ENCODE peak calls at places on chromosomes 7 and 10, in seven cellular contexts. K is tibial nerve, M is body of pancreas, Q is endothelial cell of umbilical vein, X is suprapubic skin, Z is testis, H is breast epithelium. S is an unnamed sample. For H3K4me1, the result is how much of the 10 kb centered on the place peaks cover.

GRCh38 chr7:98040626-98041025 is 50.6 kb upstream of the OCM2 start:
- DNase-seq in Q (no peak), X (no peak), M (no peak), Z (no peak), K (no peak), H (no peak), S (no peak)

GRCh38 chr7:66047426-66047825 is 28.2 kb upstream of the ASL start:
- DNase-seq in H (no peak), X (no peak), Z (no peak), Q (no peak), M (peak), K (no peak), S (no peak)

GRCh38 chr7:39682042-39682441 is 58.7 kb downstream of the RALA start:
- DNase-seq in Q (no peak), X (no peak), K (no peak), Z (no peak), H (no peak), M (no peak), S (no peak)

GRCh38 chr10:6204341-6205191 is 1.8 kb downstream of the PFKFB3 start:
- DNase-seq in Q (peak), M (peak), H (peak), Z (peak), X (no peak), K (no peak), S (no peak)

GRCh38 chr7:100893318-100893895 is 2.3 kb downstream of the ACHE start:
- DNase-seq in K (no peak), X (no peak), Z (no peak), H (no peak), M (no peak), Q (no peak), S (no peak)

GRCh38 chr7:20219446-20220292 is 2.5 kb upstream of the MACC1 start:
- DNase-seq in M (peak), Z (peak), K (peak), X (peak), Q (peak), H (no peak), S (peak)

GRCh38 chr7:108211382-108212201 is 81.4 kb upstream of the LAMB4 start:
- DNase-seq in H (no peak), Q (peak), Z (no peak), X (no peak), K (no peak), M (peak), S (no peak)

GRCh38 chr7:143318661-143319060 is 2.8 kb downstream of the CLCN1 start:
- DNase-seq in Z (no peak), H (no peak), Q (no peak), K (peak), X (no peak), M (peak), S (no peak)

GRCh38 chr7:76333388-76334101 is 25.2 kb downstream of the YWHAG start:
- DNase-seq in Z (peak), M (peak), X (no peak), K (no peak), H (no peak), Q (no peak), S (no peak)

GRCh38 chr10:108574233-108574632 is 1349.1 kb downstream of the XPNPEP1 start:
- DNase-seq in X (no peak), Q (no peak), Z (no peak), M (no peak), H (no peak), K (no peak), S (no peak)

GRCh38 chr10:61870521-61870895 is 31.0 kb upstream of the ARID5B start:
- DNase-seq in H (no peak), M (no peak), Q (no peak), Z (no peak), K (no peak), X (no peak), S (no peak)

GRCh38 chr10:77264107-77264506 is 373.5 kb downstream of the KCNMA1 start:
- DNase-seq in X (no peak), K (no peak), Q (no peak), Z (no peak), M (no peak), H (no peak), S (no peak)

GRCh38 chr7:31958216-31958615 is 112.0 kb downstream of the PDE1C start:
- DNase-seq in X (no peak), Z (no peak), Q (no peak), M (no peak), K (no peak), H (no peak), S (no peak)

GRCh38 chr7:106731637-106732036 is 70.7 kb upstream of the CCDC71L start:
- DNase-seq in Z (no peak), Q (peak), K (no peak), M (no peak), X (no peak), H (no peak), S (no peak)

GRCh38 chr10:75428434-75429158 is 2.8 kb upstream of the LRMDA start:
- DNase-seq in Q (peak), K (no peak), Z (no peak), H (no peak), M (peak), X (no peak), S (no peak)

GRCh38 chr10:102523250-102524029 is 19.7 kb downstream of the SUFU start:
- DNase-seq in Q (no peak), K (no peak), X (no peak), M (no peak), Z (no peak), H (no peak), S (no peak)

GRCh38 chr7:37987732-37988131 is 67.3 kb downstream of the EPDR1 start:
- DNase-seq in Q (no peak), K (no peak), H (no peak), M (peak), X (no peak), Z (no peak), S (no peak)

GRCh38 chr7:108000875-108001758 is 1.8 kb downstream of the LAMB1 start:
- DNase-seq in Z (peak), X (peak), M (peak), K (no peak), Q (peak), H (no peak), S (no peak)

GRCh38 chr10:50361946-50362345 is 110.6 kb upstream of the ASAH2 start:
- DNase-seq in H (no peak), Q (no peak), Z (no peak), K (no peak), M (no peak), X (no peak), S (no peak)

GRCh38 chr7:82036146-82036886 is 266.5 kb upstream of the HGF start:
- DNase-seq in X (no peak), K (no peak), Q (peak), H (no peak), M (no peak), Z (no peak), S (no peak)

GRCh38 chr10:76444034-76444800 is 1012.8 kb downstream of the LRMDA start:
- DNase-seq in Q (no peak), X (peak), Z (peak), H (no peak), M (peak), K (peak), S (no peak)

GRCh38 chr10:133068111-133068740 is 19.5 kb upstream of the ADGRA1 start:
- DNase-seq in Z (no peak), M (no peak), X (no peak), Q (no peak), H (no peak), K (no peak), S (no peak)

GRCh38 chr10:52502237-52502636 is 188.2 kb downstream of the DKK1 start:
- DNase-seq in M (no peak), H (no peak), K (no peak), Q (no peak), X (no peak), Z (no peak), S (no peak)

GRCh38 chr10:3761916-3762708 is 22.9 kb downstream of the KLF6 start:
- DNase-seq in X (no peak), M (no peak), K (no peak), Z (no peak), Q (no peak), H (no peak), S (no peak)

GRCh38 chr7:135248546-135248945 is 14.9 kb downstream of the STRA8 start:
- DNase-seq in Q (no peak), X (no peak), Z (no peak), H (no peak), M (no peak), K (no peak), S (no peak)

GRCh38 chr7:151385626-151386300 is 24.1 kb downstream of the WDR86 start:
- DNase-seq in X (peak), Q (no peak), Z (no peak), M (no peak), H (no peak), K (no peak), S (no peak)

GRCh38 chr7:65307651-65308299 is 65.9 kb upstream of the ZNF92 start:
- DNase-seq in Z (peak), M (peak), H (no peak), X (no peak), K (peak), Q (peak), S (no peak)

GRCh38 chr7:50217961-50218360 is 86.6 kb upstream of the IKZF1 start:
- DNase-seq in M (no peak), K (no peak), Z (no peak), X (no peak), H (no peak), Q (no peak), S (no peak)

GRCh38 chr10:51397695-51398094 is 301.7 kb downstream of the CSTF2T start:
- DNase-seq in Q (peak), H (peak), K (peak), X (no peak), Z (no peak), M (peak), S (no peak)

GRCh38 chr10:91683976-91684375 is 51.1 kb upstream of the PPP1R3C start:
- DNase-seq in Q (no peak), Z (no peak), H (no peak), K (no peak), M (no peak), X (no peak), S (no peak)

GRCh38 chr7:68730194-68730593 is 868.1 kb upstream of the AUTS2 start:
- DNase-seq in M (no peak), K (no peak), Q (no peak), Z (no peak), H (no peak), X (no peak), S (no peak)

GRCh38 chr7:70530191-70530590 is 601.8 kb upstream of the GALNT17 start:
- DNase-seq in M (no peak), K (no peak), H (no peak), X (no peak), Q (no peak), Z (no peak), S (no peak)

GRCh38 chr7:134847834-134848233 is 68.4 kb downstream of the CALD1 start:
- DNase-seq in X (no peak), Q (peak), Z (no peak), H (no peak), K (no peak), M (no peak), S (no peak)

GRCh38 chr7:21108182-21108581 is 319.7 kb upstream of the SP4 start:
- DNase-seq in H (no peak), M (peak), X (no peak), Q (no peak), Z (no peak), K (no peak), S (no peak)

GRCh38 chr7:142451346-142451745 is 193.5 kb upstream of the PRSS58 start:
- DNase-seq in K (no peak), M (no peak), Q (no peak), X (no peak), Z (peak), H (no peak), S (no peak)

GRCh38 chr10:116296358-116296757 is 23.4 kb upstream of the GFRA1 start:
- DNase-seq in Z (no peak), K (no peak), Q (no peak), X (no peak), H (no peak), M (no peak), S (no peak)

GRCh38 chr7:27745064-27745583 is 5.2 kb downstream of the TAX1BP1 start:
- DNase-seq in M (peak), K (no peak), H (no peak), Q (peak), Z (peak), X (no peak), S (no peak)

GRCh38 chr10:30639946-30640786 is 10.6 kb upstream of the LYZL2 start:
- DNase-seq in Q (peak), K (no peak), M (peak), X (no peak), H (no peak), Z (no peak), S (no peak)

DNA sequence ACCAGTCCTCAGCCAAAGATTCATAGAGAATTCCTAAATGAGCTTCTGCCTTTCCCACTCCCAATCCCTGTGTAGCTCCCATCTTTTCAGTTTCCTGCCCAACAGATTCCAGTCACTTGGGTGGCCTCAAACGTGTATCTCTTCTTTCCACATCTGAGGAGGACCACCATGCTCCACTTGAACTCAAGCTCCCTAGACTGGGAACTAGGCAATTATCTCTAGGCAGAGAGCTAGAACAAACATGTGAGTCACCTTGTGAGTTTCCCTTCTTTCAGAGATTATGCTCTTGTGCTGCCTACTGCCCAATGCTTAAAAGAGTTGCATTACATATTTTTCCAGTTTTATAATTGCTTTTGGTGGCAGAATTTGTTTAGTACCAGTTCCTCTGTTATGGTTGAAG is 178.0 kb downstream of the MDFIC start:
- DNase-seq in X (no peak), Q (peak), Z (no peak), K (no peak), H (no peak), M (peak), S (no peak)
- TF ChIP-seq CTCF in X (no peak), Q (no peak), Z (no peak), K (no peak), H (no peak), M (no peak), S (no peak)

GRCh38 chr10:118735294-118735693 is 19.5 kb downstream of the CACUL1 start:
- DNase-seq in Z (no peak), X (no peak), H (no peak), Q (no peak), M (no peak), K (no peak), S (no peak)
- TF ChIP-seq POLR2A in Z (no peak), X (no peak), H (no peak), Q (no peak), M (no peak), K (no peak), S (no peak)

GRCh38 chr10:11884706-11885423 is 61.7 kb downstream of the PROSER2 start:
- DNase-seq in Z (no peak), H (peak), X (no peak), M (no peak), K (no peak), Q (no peak), S (no peak)

GRCh38 chr10:11880169-11881027 is 57.2 kb downstream of the PROSER2 start:
- DNase-seq in X (no peak), M (no peak), K (no peak), H (peak), Q (no peak), Z (no peak), S (no peak)

GRCh38 chr10:11881028-11881476 is 57.9 kb downstream of the PROSER2 start:
- DNase-seq in X (no peak), K (no peak), Z (no peak), H (no peak), Q (no peak), M (no peak), S (no peak)

GRCh38 chr10:11881477-11882417 is 58.6 kb downstream of the PROSER2 start:
- DNase-seq in Q (no peak), X (no peak), K (no peak), Z (no peak), H (no peak), M (peak), S (peak)

DNA sequence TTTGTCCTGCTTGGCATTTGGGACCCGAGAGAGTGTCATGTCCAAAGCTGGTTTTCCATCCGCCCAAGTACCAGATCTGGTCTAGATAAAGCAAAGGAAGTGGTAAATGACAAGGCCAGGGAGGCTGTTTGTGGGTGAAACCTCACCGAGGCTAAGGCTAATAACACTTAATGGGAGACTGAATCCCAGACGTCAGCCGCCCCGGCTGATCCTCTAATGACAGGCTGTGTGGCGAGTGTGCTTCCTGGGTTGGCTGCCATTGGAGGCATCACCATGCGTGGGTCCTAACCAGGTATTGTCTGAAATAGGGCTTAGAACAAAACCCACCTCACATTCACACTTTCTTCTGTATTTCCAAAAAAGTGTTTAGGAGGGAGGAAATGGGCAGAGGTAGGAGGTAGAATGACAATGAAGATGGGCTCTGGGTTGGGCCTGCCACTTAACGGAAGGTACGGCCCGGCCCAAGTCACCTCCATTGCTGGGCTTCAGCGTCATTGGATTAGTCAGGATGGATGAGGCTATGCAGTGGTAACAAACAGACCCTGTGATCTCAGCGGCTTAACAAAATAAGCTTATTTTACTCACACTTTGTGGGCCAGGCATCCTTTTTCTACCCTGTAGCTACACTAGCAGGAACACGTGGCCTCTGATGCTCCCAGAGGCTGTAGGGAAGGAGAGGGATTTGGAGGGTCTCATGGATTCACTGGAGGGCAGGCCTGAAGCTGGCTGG is 59.7 kb downstream of the PROSER2 start:
- DNase-seq in M (no peak), H (no peak), X (no peak), Z (no peak), K (no peak), Q (no peak), S (no peak)
- H3K4me1 ChIP-seq in M (under half), H (under half), X (under half), Z (under half), K (under half), Q (under half), S (under half)

DNA sequence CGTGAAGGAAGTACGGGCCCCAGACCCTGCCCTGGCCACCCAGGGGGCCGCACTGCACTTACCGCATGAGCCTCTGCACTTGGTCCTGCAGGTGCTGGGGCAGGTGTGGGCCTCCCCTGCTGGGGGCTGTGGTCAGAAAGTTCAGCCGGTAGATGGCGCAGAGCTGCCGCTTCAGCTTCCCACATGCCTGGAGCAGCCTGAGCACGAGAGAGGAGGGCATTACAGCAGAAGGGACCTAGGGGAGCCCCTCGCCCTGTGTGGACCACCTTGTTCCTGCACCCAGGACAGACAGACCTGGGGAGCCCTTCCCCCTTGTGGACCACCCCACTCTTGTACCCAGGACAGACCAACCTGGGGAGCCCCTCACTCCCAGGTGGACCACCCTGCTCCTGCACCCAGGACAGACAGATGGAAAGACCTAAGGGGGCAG is 8.7 kb upstream of the PYROXD2 start:
- DNase-seq in H (no peak), K (no peak), Z (peak), M (no peak), X (no peak), Q (no peak), S (no peak)
- TF ChIP-seq CTCF in H (no peak), K (no peak), Z (no peak), M (no peak), X (no peak), Q (no peak), S (no peak)

GRCh38 chr10:31754803-31755624 is 173.6 kb downstream of the ARHGAP12 start:
- DNase-seq in H (no peak), Q (no peak), X (no peak), K (no peak), Z (no peak), M (peak), S (no peak)
- TF ChIP-seq POLR2A in H (no peak), Q (no peak), X (no peak), K (no peak), Z (no peak), M (peak), S (no peak)